ENCODE peak calls at places on chromosome 1, in six cellular contexts. J, W, P, U, K and O are unnamed samples.

GRCh38 chr1:189880135-189880534 is 597.5 kb downstream of the BRINP3 start:
- DNase-seq in J (no peak), W (no peak), P (no peak), U (no peak), K (no peak), O (no peak)

GRCh38 chr1:226661271-226661670 is 77.8 kb downstream of the ITPKB start:
- DNase-seq in J (no peak), W (no peak), P (no peak), U (no peak), K (no peak), O (no peak)

GRCh38 chr1:162384116-162384515 is 2.6 kb downstream of the C1orf226 start:
- DNase-seq in J (no peak), W (no peak), P (no peak), U (no peak), K (no peak), O (no peak)

GRCh38 chr1:97252076-97252475 is 530.5 kb downstream of the PTBP2 start:
- DNase-seq in J (no peak), W (no peak), P (no peak), U (no peak), K (no peak), O (no peak)

GRCh38 chr1:43632135-43632670 is 17.7 kb upstream of the KDM4A start:
- DNase-seq in J (no peak), W (no peak), P (no peak), U (peak; percentile 44), K (peak; percentile 14), O (no peak)

GRCh38 chr1:205064741-205065316 is 19.4 kb downstream of the TMEM81 start:
- DNase-seq in J (no peak), W (no peak), P (no peak), U (no peak), K (no peak), O (no peak)

GRCh38 chr1:201504799-201505504 is 2.0 kb downstream of the CSRP1 start:
- DNase-seq in J (no peak), W (no peak), P (no peak), U (no peak), K (no peak), O (no peak)

GRCh38 chr1:183303325-183303645 is 114.9 kb downstream of the NMNAT2 start:
- DNase-seq in J (no peak), W (no peak), P (no peak), U (no peak), K (no peak), O (no peak)

GRCh38 chr1:70079546-70079945 is 125.8 kb downstream of the LRRC40 start:
- DNase-seq in J (no peak), W (no peak), P (no peak), U (no peak), K (no peak), O (no peak)

GRCh38 chr1:202592141-202592540 is 118.1 kb downstream of the SYT2 start:
- DNase-seq in J (no peak), W (no peak), P (no peak), U (no peak), K (no peak), O (no peak)

GRCh38 chr1:184150776-184151531 is 99.4 kb downstream of the TSEN15 start:
- DNase-seq in J (no peak), W (no peak), P (no peak), U (no peak), K (no peak), O (no peak)

GRCh38 chr1:48692235-48692634 is 84.5 kb downstream of the BEND5 start:
- DNase-seq in J (no peak), W (no peak), P (no peak), U (no peak), K (no peak), O (no peak)

GRCh38 chr1:241641748-241642592 is 1.8 kb upstream of the CHML start:
- DNase-seq in J (no peak), W (no peak), P (no peak), U (peak; percentile 84), K (no peak), O (no peak)

GRCh38 chr1:203592156-203592555 is 34.5 kb upstream of the ATP2B4 start:
- DNase-seq in J (no peak), W (peak; percentile 71), P (no peak), U (peak; percentile 15), K (no peak), O (no peak)

GRCh38 chr1:90925928-90926869 is 95.6 kb downstream of the ZNF644 start:
- DNase-seq in J (no peak), W (no peak), P (no peak), U (peak; percentile 23), K (no peak), O (no peak)

GRCh38 chr1:182251561-182251960 is 140.0 kb downstream of the GLUL start:
- DNase-seq in J (no peak), W (no peak), P (no peak), U (no peak), K (no peak), O (no peak)

GRCh38 chr1:153390938-153391710 is at the start of gene S100A8:
- DNase-seq in J (no peak), W (no peak), P (no peak), U (no peak), K (no peak), O (no peak)

GRCh38 chr1:169113613-169114119 is 7.2 kb downstream of the ATP1B1 start:
- DNase-seq in J (no peak), W (no peak), P (no peak), U (peak; percentile 72), K (no peak), O (no peak)

GRCh38 chr1:93140106-93140505 is 40.1 kb downstream of the TMED5 start:
- DNase-seq in J (no peak), W (no peak), P (no peak), U (no peak), K (no peak), O (no peak)

GRCh38 chr1:157274698-157275534 is 136.7 kb upstream of the ETV3 start:
- DNase-seq in J (no peak), W (no peak), P (no peak), U (no peak), K (peak; percentile 33), O (no peak)

GRCh38 chr1:54200519-54200997 is 591 bp downstream of the MRPL37 start:
- DNase-seq in J (no peak), W (no peak), P (no peak), U (no peak), K (no peak), O (no peak)

GRCh38 chr1:198937231-198938031 is 298.6 kb downstream of the PTPRC start:
- DNase-seq in J (peak; percentile 25), W (no peak), P (peak; percentile 91), U (peak; percentile 70), K (no peak), O (peak; percentile 19)

GRCh38 chr1:223423641-223424233 is 30.5 kb downstream of the CCDC185 start:
- DNase-seq in J (no peak), W (no peak), P (no peak), U (no peak), K (no peak), O (no peak)

GRCh38 chr1:218294531-218294930 is 9.4 kb downstream of the RRP15 start:
- DNase-seq in J (no peak), W (no peak), P (no peak), U (no peak), K (no peak), O (no peak)

GRCh38 chr1:208486677-208487076 is 242.5 kb upstream of the PLXNA2 start:
- DNase-seq in J (no peak), W (no peak), P (no peak), U (no peak), K (no peak), O (no peak)

GRCh38 chr1:228059536-228060457 is 22.7 kb upstream of the ARF1 start:
- DNase-seq in J (peak; percentile 52), W (peak; percentile 100), P (no peak), U (no peak), K (peak; percentile 97), O (no peak)

GRCh38 chr1:8303141-8303540 is 14.8 kb upstream of the SLC45A1 start:
- DNase-seq in J (no peak), W (no peak), P (no peak), U (no peak), K (no peak), O (no peak)

GRCh38 chr1:116525440-116525839 is 45.4 kb downstream of the CD58 start:
- DNase-seq in J (no peak), W (no peak), P (no peak), U (no peak), K (no peak), O (no peak)
- TF ChIP-seq TAF1 in J (no peak), W (no peak), P (no peak), U (no peak), K (no peak), O (no peak)

GRCh38 chr1:159924025-159924790 is 1.1 kb downstream of the TAGLN2 start:
- DNase-seq in J (peak; percentile 68), W (no peak), P (no peak), U (peak; percentile 24), K (peak; percentile 91), O (peak; percentile 65)
- TF ChIP-seq POLR2A in J (no peak), W (no peak), P (peak; percentile 80), U (no peak), K (peak; percentile 41), O (no peak)

GRCh38 chr1:68384321-68384813 is 65.4 kb downstream of the RPE65 start:
- DNase-seq in J (no peak), W (no peak), P (no peak), U (peak; percentile 11), K (no peak), O (no peak)
- TF ChIP-seq TAF1 in J (no peak), W (no peak), P (no peak), U (no peak), K (no peak), O (no peak)

DNA sequence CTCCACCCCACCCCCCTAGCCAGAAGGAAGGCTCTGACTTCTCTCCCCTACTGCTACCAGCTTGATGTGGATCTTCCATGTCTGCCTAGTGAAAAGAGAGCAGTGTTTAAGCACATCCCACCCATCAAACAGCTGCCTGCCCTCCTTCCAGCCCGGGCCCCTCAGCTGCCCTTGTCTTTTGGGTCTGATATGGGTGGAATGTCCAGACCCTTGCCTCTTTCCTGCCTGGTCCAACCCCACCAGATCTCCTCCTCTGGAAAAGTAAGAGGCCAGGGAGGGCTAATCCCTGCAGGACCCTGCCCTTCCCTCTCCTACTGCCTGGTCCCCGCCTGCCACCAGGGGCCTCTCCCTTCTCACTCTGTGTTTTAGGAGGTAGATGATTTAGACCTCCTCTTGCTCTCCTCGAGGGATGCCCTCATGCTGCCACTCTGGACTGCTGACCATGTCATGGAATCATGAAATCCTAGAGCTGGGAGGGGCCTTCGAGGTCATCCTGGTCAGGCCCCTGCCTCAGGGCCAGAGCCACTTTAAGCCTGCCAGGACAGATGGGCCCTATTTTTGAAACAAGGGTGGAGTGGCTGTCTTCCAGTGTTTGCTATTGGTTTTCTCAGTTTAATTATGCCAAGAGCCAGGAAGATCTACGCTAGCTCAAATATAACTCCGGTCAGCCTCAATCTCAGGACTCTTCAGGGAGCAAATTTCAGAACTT is 15.8 kb upstream of the HSPG2 start:
- DNase-seq in J (no peak), W (no peak), P (no peak), U (no peak), K (no peak), O (no peak)
- TF ChIP-seq POLR2A in J (no peak), W (no peak), P (no peak), U (no peak), K (no peak), O (no peak)